ENCODE peak calls at places on chromosomes 12 and 14, in nine cellular contexts. F, L, T, K, S, P, E, X and M are unnamed samples. For H3K27me3 and H3K9me3, the result is how much of the 10 kb centered on the place peaks cover.

GRCh38 chr12:97960741-97961608 is 498.4 kb downstream of the RMST start:
- DNase-seq in F (no peak), L (peak), T (peak), K (no peak), S (no peak), P (peak), E (no peak), X (peak), M (no peak)

GRCh38 chr12:1419849-1420371 is 174.5 kb downstream of the FBXL14 start:
- DNase-seq in F (no peak), L (no peak), T (no peak), K (no peak), S (no peak), P (no peak), E (no peak), X (no peak), M (no peak)

GRCh38 chr12:98719515-98720504 is 74.7 kb downstream of the APAF1 start:
- DNase-seq in F (no peak), L (no peak), T (no peak), K (no peak), S (no peak), P (no peak), E (no peak), X (no peak), M (no peak)

GRCh38 chr12:7114008-7114407 is 5.0 kb upstream of the C1RL start:
- DNase-seq in F (no peak), L (no peak), T (no peak), K (no peak), S (no peak), P (no peak), E (no peak), X (no peak), M (no peak)

GRCh38 chr12:633731-634130 is 29.5 kb downstream of the NINJ2 start:
- DNase-seq in F (no peak), L (no peak), T (no peak), K (no peak), S (no peak), P (no peak), E (no peak), X (no peak), M (no peak)

GRCh38 chr12:53482626-53483165 is 16.6 kb downstream of the MAP3K12 start:
- DNase-seq in F (no peak), L (no peak), T (no peak), K (no peak), S (no peak), P (no peak), E (no peak), X (no peak), M (no peak)

GRCh38 chr14:76810525-76810924 is 2.2 kb downstream of the ANGEL1 start:
- DNase-seq in F (no peak), L (no peak), T (no peak), K (no peak), S (no peak), P (no peak), E (no peak), X (no peak), M (no peak)

GRCh38 chr12:130465626-130466025 is 127.9 kb downstream of the PIWIL1 start:
- DNase-seq in F (no peak), L (no peak), T (no peak), K (no peak), S (no peak), P (no peak), E (no peak), X (no peak), M (no peak)

GRCh38 chr14:70780396-70781075 is 28.8 kb downstream of the MAP3K9 start:
- DNase-seq in F (no peak), L (no peak), T (peak), K (no peak), S (peak), P (peak), E (no peak), X (no peak), M (no peak)

GRCh38 chr12:54683388-54683787 is 35.2 kb upstream of the DCD start:
- DNase-seq in F (no peak), L (no peak), T (no peak), K (no peak), S (no peak), P (no peak), E (no peak), X (no peak), M (no peak)

GRCh38 chr12:57864811-57865751 is 18.6 kb upstream of the CTDSP2 start:
- DNase-seq in F (peak), L (peak), T (peak), K (peak), S (peak), P (peak), E (peak), X (peak), M (no peak)

GRCh38 chr12:56634242-56634836 is 4.2 kb upstream of the BAZ2A start:
- DNase-seq in F (peak), L (no peak), T (peak), K (no peak), S (peak), P (peak), E (peak), X (peak), M (no peak)

GRCh38 chr12:53044052-53044581 is 5.7 kb upstream of the TNS2 start:
- DNase-seq in F (peak), L (peak), T (no peak), K (no peak), S (no peak), P (peak), E (no peak), X (no peak), M (no peak)

GRCh38 chr12:22687677-22688076 is 62.7 kb downstream of the ETNK1 start:
- DNase-seq in F (no peak), L (no peak), T (no peak), K (peak), S (no peak), P (no peak), E (no peak), X (no peak), M (no peak)

GRCh38 chr12:56408799-56409417 is 40.3 kb downstream of the TIMELESS start:
- DNase-seq in F (no peak), L (no peak), T (no peak), K (no peak), S (no peak), P (no peak), E (no peak), X (no peak), M (no peak)

GRCh38 chr14:92503756-92504491 is 9.7 kb upstream of the RIN3 start:
- DNase-seq in F (no peak), L (no peak), T (no peak), K (peak), S (no peak), P (no peak), E (no peak), X (no peak), M (no peak)

GRCh38 chr14:35043046-35043445 is 3.0 kb upstream of the FAM177A1 start:
- DNase-seq in F (no peak), L (no peak), T (no peak), K (no peak), S (no peak), P (no peak), E (no peak), X (no peak), M (no peak)

GRCh38 chr12:53045646-53046045 is 4.2 kb upstream of the TNS2 start:
- DNase-seq in F (peak), L (peak), T (no peak), K (no peak), S (no peak), P (peak), E (peak), X (peak), M (no peak)

GRCh38 chr14:60594077-60594476 is 55.2 kb downstream of the SIX1 start:
- DNase-seq in F (no peak), L (no peak), T (no peak), K (no peak), S (no peak), P (peak), E (no peak), X (no peak), M (no peak)

GRCh38 chr14:95217391-95217900 is 60.1 kb upstream of the DICER1 start:
- DNase-seq in F (no peak), L (no peak), T (no peak), K (no peak), S (no peak), P (no peak), E (no peak), X (no peak), M (no peak)

GRCh38 chr14:96125536-96125935 is 79.1 kb upstream of the BDKRB2 start:
- DNase-seq in F (no peak), L (peak), T (no peak), K (no peak), S (no peak), P (no peak), E (no peak), X (peak), M (peak)

GRCh38 chr12:2751230-2751629 is 43.5 kb upstream of the FKBP4 start:
- DNase-seq in F (no peak), L (no peak), T (no peak), K (no peak), S (no peak), P (no peak), E (no peak), X (no peak), M (no peak)

GRCh38 chr12:117832459-117833457 is 136.0 kb downstream of the KSR2 start:
- DNase-seq in F (no peak), L (no peak), T (no peak), K (peak), S (no peak), P (no peak), E (no peak), X (no peak), M (no peak)

GRCh38 chr14:66315548-66315947 is 170.6 kb upstream of the CCDC196 start:
- DNase-seq in F (no peak), L (no peak), T (no peak), K (no peak), S (no peak), P (no peak), E (no peak), X (no peak), M (no peak)

GRCh38 chr14:102584871-102585869 is 7.3 kb upstream of the RCOR1 start:
- DNase-seq in F (no peak), L (no peak), T (peak), K (no peak), S (peak), P (no peak), E (no peak), X (no peak), M (no peak)
- TF ChIP-seq POLR2A in F (no peak), L (no peak), T (no peak), K (no peak), S (no peak), P (no peak), E (no peak), X (no peak), M (no peak)

DNA sequence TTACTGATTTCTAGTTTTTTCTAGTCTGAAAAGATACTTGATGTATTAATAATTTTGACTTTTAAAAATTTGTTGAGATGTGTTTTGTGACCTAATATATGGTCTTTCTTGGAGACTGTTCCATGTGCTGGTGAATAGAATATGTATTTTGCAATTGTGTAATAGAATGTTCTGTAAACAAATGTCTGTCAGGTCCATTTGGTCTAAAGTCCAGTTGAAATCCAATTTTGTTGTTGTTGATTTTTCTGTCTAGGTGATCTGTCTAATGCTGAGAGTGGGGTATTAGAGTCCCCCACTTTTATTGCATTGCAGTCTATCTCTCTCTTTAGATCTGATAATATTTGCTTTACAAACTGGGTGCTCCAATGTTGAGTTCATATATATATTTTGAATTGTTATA is 175.8 kb downstream of the RPAP3 start:
- DNase-seq in F (no peak), L (no peak), T (no peak), K (no peak), S (no peak), P (no peak), E (no peak), X (no peak), M (no peak)
- H3K27me3 ChIP-seq in F (under half), L (under half), T (under half), K (under half), S (under half), P (under half), E (under half), X (under half), M (under half)

GRCh38 chr12:13777374-13777773 is 204.0 kb downstream of the GRIN2B start:
- DNase-seq in F (no peak), L (no peak), T (no peak), K (no peak), S (no peak), P (no peak), E (no peak), X (no peak), M (no peak)
- H3K9me3 ChIP-seq in F (under half), L (under half), T (under half), K (under half), S (under half), P (under half), E (under half), X (under half), M (under half)

GRCh38 chr12:122023339-122024131 is 1.9 kb downstream of the BCL7A start:
- DNase-seq in F (peak), L (peak), T (peak), K (peak), S (peak), P (peak), E (peak), X (peak), M (no peak)
- TF ChIP-seq POLR2A in F (peak), L (no peak), T (no peak), K (no peak), S (peak), P (peak), E (no peak), X (peak), M (peak)

GRCh38 chr12:132813443-132813842 is 15.2 kb downstream of the GOLGA3 start:
- DNase-seq in F (no peak), L (no peak), T (no peak), K (no peak), S (no peak), P (no peak), E (no peak), X (no peak), M (no peak)
- H3K27me3 ChIP-seq in F (under half), L (under half), T (under half), K (under half), S (under half), P (under half), E (under half), X (under half), M (under half)

GRCh38 chr12:66140726-66141125 is 10.2 kb upstream of the LLPH start:
- DNase-seq in F (no peak), L (no peak), T (no peak), K (no peak), S (no peak), P (no peak), E (no peak), X (no peak), M (no peak)
- H3K9me3 ChIP-seq in F (under half), L (under half), T (under half), K (under half), S (under half), P (under half), E (under half), X (under half), M (under half)

DNA sequence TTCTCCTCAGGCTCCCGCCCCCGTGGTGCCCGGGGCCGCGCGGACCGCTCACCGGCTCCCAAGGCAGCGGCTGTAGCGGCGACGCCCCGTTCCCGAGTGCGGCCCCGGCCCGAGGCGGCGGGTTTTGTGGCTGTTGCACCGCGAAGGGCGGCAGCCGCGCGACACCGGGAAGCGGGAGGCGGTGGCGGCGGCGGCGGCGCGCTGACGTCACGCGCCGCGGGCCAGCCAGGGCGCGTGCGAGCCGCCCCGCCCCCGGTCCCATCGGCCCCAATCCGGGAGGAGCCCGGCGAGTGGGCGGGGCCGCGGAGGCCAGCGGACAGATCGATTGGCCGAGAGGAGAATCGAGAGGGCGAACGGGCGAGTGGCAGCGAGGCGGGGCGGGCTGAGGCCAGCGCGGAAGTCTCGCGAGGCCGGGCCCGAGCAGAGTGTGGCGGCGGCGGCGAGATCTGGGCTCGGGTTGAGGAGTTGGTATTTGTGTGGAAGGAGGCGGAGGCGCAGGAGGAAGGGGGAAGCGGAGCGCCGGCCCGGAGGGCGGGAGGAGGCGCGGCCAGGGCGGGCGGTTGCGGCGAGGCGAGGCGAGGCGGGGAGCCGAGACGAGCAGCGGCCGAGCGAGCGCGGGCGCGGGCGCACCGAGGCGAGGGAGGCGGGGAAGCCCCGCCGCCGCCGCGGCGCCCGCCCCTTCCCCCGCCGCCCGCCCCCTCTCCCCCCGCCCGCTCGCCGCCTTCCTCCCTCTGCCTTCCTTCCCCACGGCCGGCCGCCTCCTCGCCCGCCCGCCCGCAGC is at the start of gene YY1:
- DNase-seq in F (peak), L (peak), T (peak), K (peak), S (peak), P (peak), E (peak), X (peak), M (peak)
- TF ChIP-seq POLR2A in F (peak), L (peak), T (no peak), K (peak), S (peak), P (peak), E (no peak), X (peak), M (no peak)

DNA sequence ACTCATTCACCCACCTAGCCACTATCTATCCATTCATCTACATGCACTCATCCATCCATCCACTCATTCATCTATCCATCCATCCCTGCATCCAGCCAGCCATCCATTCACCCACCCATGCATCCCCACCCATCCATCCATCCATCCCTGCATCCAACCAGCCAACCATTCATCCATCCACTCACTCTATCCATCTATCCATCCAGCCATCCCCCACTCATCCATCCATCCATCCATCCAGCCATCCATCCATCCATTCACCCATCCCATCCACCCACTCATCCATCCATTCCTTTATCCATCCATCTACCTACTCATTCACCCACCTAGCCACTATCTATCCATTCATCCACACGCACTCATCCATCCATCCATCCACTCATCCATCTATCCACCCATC is 73.1 kb downstream of the NOC4L start:
- DNase-seq in F (no peak), L (no peak), T (no peak), K (no peak), S (no peak), P (no peak), E (no peak), X (no peak), M (no peak)
- H3K27me3 ChIP-seq in F (under half), L (under half), T (under half), K (under half), S (under half), P (under half), E (under half), X (under half), M (under half)

GRCh38 chr12:85993746-85994145 is 119.7 kb downstream of the NTS start:
- DNase-seq in F (no peak), L (no peak), T (no peak), K (no peak), S (no peak), P (no peak), E (no peak), X (no peak), M (no peak)
- H3K9me3 ChIP-seq in F (under half), L (under half), T (half or more), K (under half), S (under half), P (under half), E (under half), X (under half), M (under half)